ENCODE peak calls at places on chromosomes 5 and 9, in four cellular contexts. C is IMR-90, H is GM12878, T is HCT116. I is an unnamed sample.

GRCh38 chr5:162593881-162594280 is 526.3 kb downstream of the GABRG2 start:
- DNase-seq in C (no peak), H (no peak), T (no peak), I (no peak)

GRCh38 chr5:59496524-59497134 is 396.9 kb downstream of the PDE4D start:
- DNase-seq in C (peak), H (no peak), T (no peak), I (no peak)

GRCh38 chr5:75461679-75462078 is 49.8 kb downstream of the CERT1 start:
- DNase-seq in C (peak), H (no peak), T (no peak), I (no peak)

GRCh38 chr9:107810493-107810931 is 320.9 kb upstream of the KLF4 start:
- DNase-seq in C (peak), H (no peak), T (no peak), I (no peak)

GRCh38 chr9:127966416-127967150 is 14.2 kb downstream of the EEIG1 start:
- DNase-seq in C (no peak), H (no peak), T (no peak), I (no peak)

GRCh38 chr9:75146229-75146628 is 57.9 kb downstream of the OSTF1 start:
- DNase-seq in C (peak), H (no peak), T (no peak), I (no peak)

GRCh38 chr5:1111727-1112289 is at the start of gene SLC12A7:
- DNase-seq in C (no peak), H (no peak), T (no peak), I (no peak)

GRCh38 chr5:39713224-39713911 is 288.6 kb upstream of the DAB2 start:
- DNase-seq in C (peak), H (no peak), T (no peak), I (no peak)

GRCh38 chr5:143575264-143575663 is 171.8 kb upstream of the NR3C1 start:
- DNase-seq in C (no peak), H (no peak), T (no peak), I (no peak)

GRCh38 chr5:143577554-143577953 is 174.1 kb upstream of the NR3C1 start:
- DNase-seq in C (no peak), H (no peak), T (no peak), I (no peak)

GRCh38 chr5:143572671-143573070 is 169.2 kb upstream of the NR3C1 start:
- DNase-seq in C (no peak), H (no peak), T (no peak), I (no peak)

GRCh38 chr5:143573568-143574170 is 170.2 kb upstream of the NR3C1 start:
- DNase-seq in C (no peak), H (no peak), T (no peak), I (no peak)

GRCh38 chr5:143576721-143577484 is 173.4 kb upstream of the NR3C1 start:
- DNase-seq in C (peak), H (no peak), T (no peak), I (no peak)
- TF ChIP-seq CEBPB in C (peak), H (no peak), T (no peak), I (no peak)

GRCh38 chr5:145681686-145682085 is 153.5 kb downstream of the PRELID2 start:
- DNase-seq in C (peak), H (peak), T (peak), I (peak)
- TF ChIP-seq CEBPB in C (peak), H (peak), T (peak), I (peak)

DNA sequence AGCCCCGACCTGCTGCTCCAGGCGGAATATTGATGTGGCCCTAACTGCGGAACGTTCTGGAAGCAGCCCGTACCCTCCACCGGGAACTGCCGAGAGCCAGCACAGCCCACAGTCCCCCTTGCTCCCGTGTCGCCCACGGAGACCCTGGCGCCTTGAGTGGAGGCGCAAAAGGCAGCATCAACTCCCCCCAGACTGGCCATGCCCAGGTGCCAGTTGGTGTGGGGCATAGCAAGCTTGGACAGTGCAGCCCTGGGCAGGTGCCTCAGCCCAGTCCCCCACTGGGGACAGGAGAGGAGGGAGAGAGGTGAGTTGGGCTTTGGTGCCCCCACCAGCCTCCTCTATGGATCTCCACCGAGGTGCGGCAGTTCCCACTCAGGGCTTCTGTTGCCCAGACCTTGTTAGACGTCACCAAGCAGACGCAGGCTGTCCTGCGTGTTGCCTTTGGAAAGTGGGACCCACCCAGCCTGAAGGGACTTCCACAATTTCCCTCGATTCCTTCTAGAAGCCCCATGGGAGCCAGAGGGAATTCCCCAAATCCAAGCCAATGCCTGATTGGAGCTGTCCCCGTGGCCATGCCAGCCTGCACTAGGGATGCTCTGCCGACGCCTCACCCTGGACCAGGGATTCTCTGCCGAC is 19.8 kb upstream of the NRARP start:
- DNase-seq in C (no peak), H (no peak), T (no peak), I (no peak)
- TF ChIP-seq CEBPB in C (no peak), H (no peak), T (no peak), I (no peak)

GRCh38 chr5:147483961-147484707 is 25.7 kb downstream of the DPYSL3 start:
- DNase-seq in C (peak), H (no peak), T (no peak), I (no peak)
- TF ChIP-seq CEBPB in C (peak), H (no peak), T (no peak), I (no peak)

DNA sequence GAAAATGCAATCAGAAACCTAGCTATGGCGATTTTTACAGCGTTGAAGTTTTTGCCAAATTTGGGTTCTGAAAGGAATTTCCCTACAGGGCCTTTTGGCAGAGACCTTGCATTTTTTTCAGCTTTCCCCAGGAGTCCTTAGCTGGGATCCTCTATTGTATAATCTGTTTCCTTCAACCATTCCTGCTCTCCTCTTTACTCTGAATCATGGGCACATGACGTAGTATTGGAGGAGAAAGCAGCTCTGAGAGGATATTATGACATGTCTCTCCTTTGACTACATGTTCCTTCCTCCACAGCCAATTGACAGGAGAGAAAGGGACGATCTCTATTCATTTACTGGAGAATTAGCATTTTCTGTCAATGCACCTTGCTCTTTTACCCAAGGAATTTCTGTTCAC is 118.5 kb upstream of the ERCC6L2 start:
- DNase-seq in C (peak), H (no peak), T (no peak), I (no peak)
- TF ChIP-seq CEBPB in C (no peak), H (no peak), T (no peak), I (no peak)